ENCODE peak calls at places on chromosomes 4 and X, in five cellular contexts. D is body of pancreas, V is AG09309, R is GM13976, X is breast epithelium. P is an unnamed sample.

GRCh38 chr4:187389420-187389819 is 606.2 kb upstream of the ZFP42 start:
- DNase-seq in D (no peak), V (no peak), R (no peak), X (no peak), P (no peak)

GRCh38 chrX:34612036-34612435 is 45.0 kb downstream of the TMEM47 start:
- DNase-seq in D (no peak), V (no peak), R (no peak), X (no peak), P (no peak)

GRCh38 chr4:123676550-123677229 is 280.1 kb downstream of the SPRY1 start:
- DNase-seq in D (peak; percentile 85), V (no peak), R (no peak), X (no peak), P (no peak)

GRCh38 chr4:76704133-76704881 is 193.6 kb downstream of the SOWAHB start:
- DNase-seq in D (peak; percentile 73), V (no peak), R (no peak), X (no peak), P (no peak)

GRCh38 chr4:102687373-102687981 is 73.3 kb downstream of the MANBA start:
- DNase-seq in D (no peak), V (no peak), R (peak; percentile 26), X (no peak), P (no peak)

GRCh38 chr4:36088542-36088941 is 155.8 kb downstream of the ARAP2 start:
- DNase-seq in D (no peak), V (no peak), R (no peak), X (no peak), P (no peak)

GRCh38 chr4:123397276-123398150 is 918 bp downstream of the SPRY1 start:
- DNase-seq in D (peak; percentile 80), V (no peak), R (peak; percentile 48), X (no peak), P (peak; percentile 67)

GRCh38 chr4:41257257-41257900 is 651 bp downstream of the UCHL1 start:
- DNase-seq in D (peak; percentile 31), V (no peak), R (peak; percentile 49), X (no peak), P (peak; percentile 52)

GRCh38 chrX:52425710-52426245 is 57.0 kb downstream of the XAGE2 start:
- DNase-seq in D (no peak), V (peak; percentile 21), R (no peak), X (no peak), P (no peak)

GRCh38 chr4:108940086-108941033 is 177.5 kb upstream of the ETNPPL start:
- DNase-seq in D (no peak), V (no peak), R (no peak), X (no peak), P (no peak)

GRCh38 chr4:185134176-185134869 is 8.7 kb upstream of the SLC25A4 start:
- DNase-seq in D (peak; percentile 27), V (peak; percentile 10), R (peak; percentile 74), X (no peak), P (no peak)

GRCh38 chr4:62640296-62640695 is 1440.2 kb downstream of the ADGRL3 start:
- DNase-seq in D (no peak), V (no peak), R (no peak), X (no peak), P (no peak)

GRCh38 chr4:81565137-81565870 is 93.6 kb upstream of the RASGEF1B start:
- DNase-seq in D (peak; percentile 54), V (no peak), R (no peak), X (peak; percentile 55), P (peak; percentile 13)

GRCh38 chr4:152032722-152033131 is 271.9 kb upstream of the GATB start:
- DNase-seq in D (no peak), V (peak; percentile 84), R (no peak), X (no peak), P (no peak)

GRCh38 chrX:36963069-36963808 is 44.9 kb upstream of the FAM47C start:
- DNase-seq in D (peak; percentile 2), V (no peak), R (no peak), X (no peak), P (no peak)

GRCh38 chrX:20623448-20623847 is 356.7 kb upstream of the RPS6KA3 start:
- DNase-seq in D (no peak), V (no peak), R (no peak), X (no peak), P (no peak)

GRCh38 chr4:153160856-153161598 is 43.2 kb upstream of the TRIM2 start:
- DNase-seq in D (no peak), V (no peak), R (no peak), X (no peak), P (no peak)

GRCh38 chrX:134721766-134722532 is 63.7 kb upstream of the PLAC1 start:
- DNase-seq in D (no peak), V (no peak), R (no peak), X (no peak), P (no peak)

GRCh38 chr4:41644288-41644914 is 104.1 kb downstream of the PHOX2B start:
- DNase-seq in D (peak; percentile 70), V (no peak), R (peak; percentile 41), X (no peak), P (peak; percentile 93)

GRCh38 chr4:21211836-21212235 is 511.6 kb downstream of the PACRGL start:
- DNase-seq in D (no peak), V (no peak), R (no peak), X (no peak), P (no peak)

GRCh38 chr4:149914521-149915115 is 99.0 kb upstream of the IQCM start:
- DNase-seq in D (peak; percentile 18), V (peak; percentile 28), R (peak; percentile 60), X (no peak), P (peak; percentile 73)

GRCh38 chr4:16029329-16029728 is 54.5 kb downstream of the PROM1 start:
- DNase-seq in D (no peak), V (peak; percentile 21), R (no peak), X (no peak), P (no peak)

GRCh38 chrX:15299945-15300851 is 15.2 kb downstream of the ASB11 start:
- DNase-seq in D (peak; percentile 17), V (no peak), R (peak; percentile 23), X (no peak), P (no peak)

GRCh38 chr4:117400039-117400835 is 314.9 kb upstream of the TRAM1L1 start:
- DNase-seq in D (no peak), V (no peak), R (no peak), X (no peak), P (no peak)

GRCh38 chrX:78092296-78092695 is 11.8 kb upstream of the PGK1 start:
- DNase-seq in D (no peak), V (no peak), R (no peak), X (no peak), P (peak; percentile 40)

GRCh38 chrX:46573331-46573895 is at the start of gene CHST7:
- DNase-seq in D (peak; percentile 46), V (no peak), R (peak; percentile 41), X (peak; percentile 36), P (peak; percentile 66)

GRCh38 chrX:9542106-9542764 is 77.4 kb downstream of the TBL1X start:
- DNase-seq in D (no peak), V (no peak), R (no peak), X (no peak), P (no peak)

GRCh38 chr4:174037631-174038030 is 245.8 kb downstream of the FBXO8 start:
- DNase-seq in D (no peak), V (no peak), R (no peak), X (no peak), P (no peak)

DNA sequence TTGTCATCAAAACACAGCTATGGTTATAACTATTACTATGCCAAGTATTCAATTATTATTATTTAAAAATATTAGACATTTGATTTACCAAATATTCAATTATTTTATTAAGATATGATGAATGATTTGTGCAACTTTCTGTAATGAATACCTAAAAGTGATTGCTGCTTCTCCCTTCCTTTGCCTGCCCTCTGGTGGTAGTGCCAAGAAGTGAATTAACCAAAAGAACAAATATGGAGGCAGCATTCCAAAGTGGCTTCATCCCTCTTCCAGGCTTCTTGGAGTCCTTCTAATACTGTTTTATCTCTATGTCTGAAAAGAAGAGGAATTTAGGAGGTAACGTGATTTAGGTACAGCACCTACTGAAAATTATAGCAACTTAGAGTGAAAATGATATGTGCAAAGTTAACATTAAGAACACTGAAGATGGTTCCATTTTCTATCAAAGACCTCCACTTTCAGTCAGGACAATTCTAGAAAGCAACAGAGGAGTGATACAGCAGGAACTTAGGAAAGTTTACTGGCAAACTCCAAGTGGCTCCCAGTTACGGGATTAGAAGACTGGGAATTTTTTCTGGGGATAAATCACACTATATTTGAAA is 43.0 kb downstream of the ENPEP start:
- DNase-seq in D (peak; percentile 15), V (no peak), R (no peak), X (no peak), P (peak; percentile 52)
- TF ChIP-seq CTCF in D (peak; percentile 62), V (peak; percentile 72), R (peak; percentile 74), X (peak; percentile 40), P (peak; percentile 81)

GRCh38 chr4:40046311-40046980 is 10.2 kb upstream of the N4BP2 start:
- DNase-seq in D (peak; percentile 71), V (no peak), R (no peak), X (peak; percentile 46), P (no peak)
- TF ChIP-seq CTCF in D (peak; percentile 31), V (no peak), R (no peak), X (no peak), P (no peak)

DNA sequence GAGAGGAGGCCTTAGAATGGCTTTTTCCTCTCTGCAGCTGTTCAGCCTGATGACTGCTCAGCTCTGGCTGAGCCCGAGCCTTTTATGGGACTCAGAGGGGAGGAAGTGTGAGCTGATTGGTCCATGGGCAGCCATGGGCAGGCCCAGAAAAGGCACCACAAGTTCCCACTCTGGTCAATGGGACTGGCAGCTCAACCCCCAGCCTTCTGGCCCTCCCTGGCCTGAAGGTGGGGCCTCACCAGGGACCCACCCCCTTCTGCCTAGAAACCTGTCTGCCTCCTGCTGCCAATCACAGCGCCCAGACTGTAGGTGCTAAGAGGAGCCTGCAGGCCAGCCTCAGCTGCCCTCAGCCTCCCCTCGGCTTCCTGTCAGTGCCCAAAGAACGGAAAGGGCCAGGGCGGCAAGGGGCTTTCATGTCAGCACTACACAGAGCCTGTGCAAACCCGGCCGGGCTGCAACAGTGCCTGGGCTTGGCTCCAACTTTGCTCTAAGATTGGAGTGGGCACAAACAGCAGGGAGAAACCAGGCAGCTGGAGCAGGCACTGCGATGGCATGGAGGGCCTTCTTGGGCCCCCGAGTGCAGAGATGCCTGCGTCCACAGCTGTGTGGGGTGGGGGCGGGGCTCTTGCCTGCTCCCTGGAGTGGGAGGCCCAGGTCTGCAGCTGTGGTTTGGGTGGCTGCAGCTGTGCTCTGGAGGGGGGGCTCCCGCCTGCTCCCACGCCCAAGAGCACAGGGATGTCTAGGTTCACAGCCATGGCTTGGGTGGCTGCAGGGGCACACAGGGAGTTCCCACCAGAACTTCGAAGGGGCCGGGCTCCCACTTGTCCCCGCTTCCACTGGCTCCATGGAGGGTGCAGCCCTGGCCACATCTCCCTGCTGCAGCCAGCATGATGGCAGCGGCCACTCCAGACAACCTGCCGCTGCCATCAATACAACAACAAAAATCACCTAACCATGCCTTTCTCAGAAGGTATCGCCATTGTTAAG is 92.6 kb downstream of the NXF2 start:
- DNase-seq in D (no peak), V (no peak), R (no peak), X (no peak), P (no peak)
- TF ChIP-seq CTCF in D (no peak), V (no peak), R (no peak), X (no peak), P (no peak)

GRCh38 chrX:130336531-130336930 is 3.2 kb upstream of the SLC25A14 start:
- DNase-seq in D (no peak), V (no peak), R (no peak), X (no peak), P (no peak)

GRCh38 chrX:130330146-130330545 is 9.6 kb upstream of the SLC25A14 start:
- DNase-seq in D (no peak), V (no peak), R (no peak), X (no peak), P (no peak)

DNA sequence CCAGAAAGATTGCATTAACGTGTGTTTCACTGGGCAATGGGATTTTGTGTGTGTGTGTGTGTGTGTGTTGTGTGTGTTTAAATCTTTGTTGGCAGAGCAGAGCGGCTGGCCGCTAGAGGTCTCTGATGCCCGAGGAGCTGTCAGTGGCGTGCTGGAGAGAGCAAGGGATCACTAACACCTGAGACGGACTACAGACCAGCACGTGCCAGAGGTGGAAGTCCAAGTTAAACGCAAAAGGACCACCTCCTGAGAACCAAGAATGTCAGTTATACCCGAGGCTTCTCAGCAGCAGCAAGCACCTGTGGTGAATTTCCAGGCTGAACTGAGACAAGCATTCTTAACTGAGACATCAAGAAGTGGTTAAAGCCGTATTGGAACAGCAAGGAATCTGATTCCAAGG is 9.0 kb upstream of the SLC25A14 start:
- DNase-seq in D (peak; percentile 57), V (peak; percentile 8), R (peak; percentile 49), X (no peak), P (peak; percentile 24)
- TF ChIP-seq CTCF in D (peak; percentile 58), V (peak; percentile 73), R (peak; percentile 59), X (no peak), P (no peak)